ENCODE peak calls at places on chromosomes 13 and 19, in five cellular contexts. One of them, this sample, is unnamed.

GRCh38 chr19:5110546-5110945 is 141.6 kb downstream of the KDM4B start:
- DNase-seq in stimulated activated CD4-positive, alpha-beta T cell treated with anti-CD3 and anti-CD28 coated beads, Interleukin-1b, Interleukin-23, amount 100 ng/mL, for 1 hour: no peak
- DNase-seq in EL: no peak
- DNase-seq in NCI-H146: no peak
- DNase-seq in germinal center: no peak
- DNase-seq in this sample: no peak

GRCh38 chr13:73417012-73417615 is 358.3 kb downstream of the KLF5 start:
- DNase-seq in germinal center: no peak
- DNase-seq in stimulated activated CD4-positive, alpha-beta T cell treated with anti-CD3 and anti-CD28 coated beads, Interleukin-1b, Interleukin-23, amount 100 ng/mL, for 1 hour: no peak
- DNase-seq in EL: peak; percentile 21
- DNase-seq in NCI-H146: peak; percentile 19
- DNase-seq in this sample: peak; percentile 36

GRCh38 chr13:22220186-22221160 is 549.6 kb downstream of the FGF9 start:
- DNase-seq in EL: no peak
- DNase-seq in NCI-H146: peak; percentile 25
- DNase-seq in stimulated activated CD4-positive, alpha-beta T cell treated with anti-CD3 and anti-CD28 coated beads, Interleukin-1b, Interleukin-23, amount 100 ng/mL, for 1 hour: no peak
- DNase-seq in germinal center: no peak
- DNase-seq in this sample: peak; percentile 99

GRCh38 chr13:75907044-75907443 is 270.9 kb downstream of the LMO7 start:
- DNase-seq in EL: no peak
- DNase-seq in NCI-H146: no peak
- DNase-seq in germinal center: no peak
- DNase-seq in stimulated activated CD4-positive, alpha-beta T cell treated with anti-CD3 and anti-CD28 coated beads, Interleukin-1b, Interleukin-23, amount 100 ng/mL, for 1 hour: no peak
- DNase-seq in this sample: no peak

GRCh38 chr19:18446145-18446810 is 8.3 kb upstream of the ISYNA1 start:
- DNase-seq in EL: no peak
- DNase-seq in NCI-H146: no peak
- DNase-seq in stimulated activated CD4-positive, alpha-beta T cell treated with anti-CD3 and anti-CD28 coated beads, Interleukin-1b, Interleukin-23, amount 100 ng/mL, for 1 hour: no peak
- DNase-seq in germinal center: no peak
- DNase-seq in this sample: no peak

GRCh38 chr13:46469064-46469463 is 82.0 kb upstream of the RUBCNL start:
- DNase-seq in stimulated activated CD4-positive, alpha-beta T cell treated with anti-CD3 and anti-CD28 coated beads, Interleukin-1b, Interleukin-23, amount 100 ng/mL, for 1 hour: no peak
- DNase-seq in germinal center: no peak
- DNase-seq in NCI-H146: no peak
- DNase-seq in EL: peak; percentile 53
- DNase-seq in this sample: no peak

GRCh38 chr19:57348136-57348535 is 2.9 kb upstream of the ZNF304 start:
- DNase-seq in germinal center: no peak
- DNase-seq in stimulated activated CD4-positive, alpha-beta T cell treated with anti-CD3 and anti-CD28 coated beads, Interleukin-1b, Interleukin-23, amount 100 ng/mL, for 1 hour: no peak
- DNase-seq in EL: no peak
- DNase-seq in NCI-H146: no peak
- DNase-seq in this sample: no peak

GRCh38 chr13:92901739-92902138 is 324.9 kb upstream of the GPC6 start:
- DNase-seq in stimulated activated CD4-positive, alpha-beta T cell treated with anti-CD3 and anti-CD28 coated beads, Interleukin-1b, Interleukin-23, amount 100 ng/mL, for 1 hour: no peak
- DNase-seq in EL: no peak
- DNase-seq in NCI-H146: no peak
- DNase-seq in germinal center: no peak
- DNase-seq in this sample: no peak

GRCh38 chr13:40181203-40181845 is 485.1 kb downstream of the FOXO1 start:
- DNase-seq in EL: no peak
- DNase-seq in NCI-H146: peak; percentile 5
- DNase-seq in germinal center: no peak
- DNase-seq in stimulated activated CD4-positive, alpha-beta T cell treated with anti-CD3 and anti-CD28 coated beads, Interleukin-1b, Interleukin-23, amount 100 ng/mL, for 1 hour: no peak
- DNase-seq in this sample: no peak

GRCh38 chr13:93984876-93985275 is 494.6 kb downstream of the DCT start:
- DNase-seq in NCI-H146: no peak
- DNase-seq in EL: no peak
- DNase-seq in stimulated activated CD4-positive, alpha-beta T cell treated with anti-CD3 and anti-CD28 coated beads, Interleukin-1b, Interleukin-23, amount 100 ng/mL, for 1 hour: no peak
- DNase-seq in germinal center: no peak
- DNase-seq in this sample: no peak

GRCh38 chr19:19040417-19040816 is 7.0 kb downstream of the ARMC6 start:
- DNase-seq in EL: peak; percentile 80
- DNase-seq in NCI-H146: no peak
- DNase-seq in stimulated activated CD4-positive, alpha-beta T cell treated with anti-CD3 and anti-CD28 coated beads, Interleukin-1b, Interleukin-23, amount 100 ng/mL, for 1 hour: no peak
- DNase-seq in germinal center: no peak
- DNase-seq in this sample: no peak

GRCh38 chr13:25945596-25945995 is 106.2 kb downstream of the SHISA2 start:
- DNase-seq in stimulated activated CD4-positive, alpha-beta T cell treated with anti-CD3 and anti-CD28 coated beads, Interleukin-1b, Interleukin-23, amount 100 ng/mL, for 1 hour: no peak
- DNase-seq in NCI-H146: no peak
- DNase-seq in germinal center: no peak
- DNase-seq in EL: peak; percentile 21
- DNase-seq in this sample: no peak

GRCh38 chr13:87274209-87274819 is 396.9 kb upstream of the SLITRK5 start:
- DNase-seq in germinal center: no peak
- DNase-seq in stimulated activated CD4-positive, alpha-beta T cell treated with anti-CD3 and anti-CD28 coated beads, Interleukin-1b, Interleukin-23, amount 100 ng/mL, for 1 hour: no peak
- DNase-seq in EL: no peak
- DNase-seq in NCI-H146: peak; percentile 78
- DNase-seq in this sample: peak; percentile 69

GRCh38 chr19:29418106-29418684 is 107.6 kb upstream of the VSTM2B start:
- DNase-seq in NCI-H146: no peak
- DNase-seq in stimulated activated CD4-positive, alpha-beta T cell treated with anti-CD3 and anti-CD28 coated beads, Interleukin-1b, Interleukin-23, amount 100 ng/mL, for 1 hour: no peak
- DNase-seq in germinal center: no peak
- DNase-seq in EL: no peak
- DNase-seq in this sample: no peak

GRCh38 chr13:24274452-24274971 is 34.9 kb upstream of the C1QTNF9 start:
- DNase-seq in EL: no peak
- DNase-seq in NCI-H146: no peak
- DNase-seq in germinal center: peak; percentile 63
- DNase-seq in stimulated activated CD4-positive, alpha-beta T cell treated with anti-CD3 and anti-CD28 coated beads, Interleukin-1b, Interleukin-23, amount 100 ng/mL, for 1 hour: peak; percentile 31
- DNase-seq in this sample: no peak

GRCh38 chr19:12513531-12514061 is 29.0 kb upstream of the ZNF709 start:
- DNase-seq in EL: no peak
- DNase-seq in germinal center: no peak
- DNase-seq in NCI-H146: no peak
- DNase-seq in stimulated activated CD4-positive, alpha-beta T cell treated with anti-CD3 and anti-CD28 coated beads, Interleukin-1b, Interleukin-23, amount 100 ng/mL, for 1 hour: no peak
- DNase-seq in this sample: no peak

GRCh38 chr13:110911880-110912279 is 3.0 kb downstream of the ANKRD10 start:
- DNase-seq in NCI-H146: no peak
- DNase-seq in stimulated activated CD4-positive, alpha-beta T cell treated with anti-CD3 and anti-CD28 coated beads, Interleukin-1b, Interleukin-23, amount 100 ng/mL, for 1 hour: no peak
- DNase-seq in EL: peak; percentile 69
- DNase-seq in germinal center: no peak
- DNase-seq in this sample: no peak

GRCh38 chr13:40350283-40350992 is 316.0 kb downstream of the FOXO1 start:
- DNase-seq in EL: no peak
- DNase-seq in NCI-H146: no peak
- DNase-seq in stimulated activated CD4-positive, alpha-beta T cell treated with anti-CD3 and anti-CD28 coated beads, Interleukin-1b, Interleukin-23, amount 100 ng/mL, for 1 hour: no peak
- DNase-seq in germinal center: no peak
- DNase-seq in this sample: no peak

GRCh38 chr13:31755803-31756212 is 16.5 kb downstream of the RXFP2 start:
- DNase-seq in EL: peak; percentile 97
- DNase-seq in NCI-H146: no peak
- DNase-seq in germinal center: no peak
- DNase-seq in stimulated activated CD4-positive, alpha-beta T cell treated with anti-CD3 and anti-CD28 coated beads, Interleukin-1b, Interleukin-23, amount 100 ng/mL, for 1 hour: no peak
- DNase-seq in this sample: no peak

GRCh38 chr19:313169-313987 is 22.2 kb upstream of the PLPP2 start:
- DNase-seq in EL: no peak
- DNase-seq in NCI-H146: no peak
- DNase-seq in germinal center: no peak
- DNase-seq in stimulated activated CD4-positive, alpha-beta T cell treated with anti-CD3 and anti-CD28 coated beads, Interleukin-1b, Interleukin-23, amount 100 ng/mL, for 1 hour: no peak
- DNase-seq in this sample: no peak

GRCh38 chr13:99086869-99087129 is 108.9 kb upstream of the DOCK9 start:
- DNase-seq in stimulated activated CD4-positive, alpha-beta T cell treated with anti-CD3 and anti-CD28 coated beads, Interleukin-1b, Interleukin-23, amount 100 ng/mL, for 1 hour: no peak
- DNase-seq in EL: peak; percentile 45
- DNase-seq in germinal center: no peak
- DNase-seq in NCI-H146: peak; percentile 77
- DNase-seq in this sample: no peak

GRCh38 chr19:9903341-9903740 is 33.0 kb downstream of the OLFM2 start:
- DNase-seq in NCI-H146: no peak
- DNase-seq in germinal center: no peak
- DNase-seq in stimulated activated CD4-positive, alpha-beta T cell treated with anti-CD3 and anti-CD28 coated beads, Interleukin-1b, Interleukin-23, amount 100 ng/mL, for 1 hour: no peak
- DNase-seq in EL: no peak
- DNase-seq in this sample: no peak

GRCh38 chr19:47377208-47377701 is 28.1 kb downstream of the DHX34 start:
- DNase-seq in stimulated activated CD4-positive, alpha-beta T cell treated with anti-CD3 and anti-CD28 coated beads, Interleukin-1b, Interleukin-23, amount 100 ng/mL, for 1 hour: no peak
- DNase-seq in germinal center: no peak
- DNase-seq in EL: no peak
- DNase-seq in NCI-H146: no peak
- DNase-seq in this sample: no peak

GRCh38 chr13:70188567-70188966 is 80.3 kb upstream of the KLHL1 start:
- DNase-seq in stimulated activated CD4-positive, alpha-beta T cell treated with anti-CD3 and anti-CD28 coated beads, Interleukin-1b, Interleukin-23, amount 100 ng/mL, for 1 hour: no peak
- DNase-seq in EL: no peak
- DNase-seq in NCI-H146: peak; percentile 3
- DNase-seq in germinal center: no peak
- DNase-seq in this sample: no peak

GRCh38 chr13:110339975-110340550 is 33.0 kb downstream of the COL4A2 start:
- DNase-seq in stimulated activated CD4-positive, alpha-beta T cell treated with anti-CD3 and anti-CD28 coated beads, Interleukin-1b, Interleukin-23, amount 100 ng/mL, for 1 hour: no peak
- DNase-seq in germinal center: no peak
- DNase-seq in EL: no peak
- DNase-seq in NCI-H146: no peak
- DNase-seq in this sample: no peak